ENCODE peak calls at places on chromosome 6, in eight cellular contexts. B is astrocyte of the spinal cord, G is cardiac muscle cell, S is IMR-90, Q is AG10803, V is HCT116, J is PC-3, Y is BJ. Z is an unnamed sample.

GRCh38 chr6:161618816-161619454 is 345.1 kb upstream of the AGPAT4 start:
- DNase-seq in B (peak), G (peak), S (no peak), Q (peak), V (peak), J (peak), Y (no peak), Z (peak)

GRCh38 chr6:134802426-134803058 is 147.4 kb downstream of the ALDH8A1 start:
- DNase-seq in B (peak), G (no peak), S (peak), Q (peak), V (no peak), J (peak), Y (no peak), Z (no peak)

GRCh38 chr6:56699066-56699654 is 56.5 kb upstream of the DST start:
- DNase-seq in B (peak), G (no peak), S (peak), Q (peak), V (no peak), J (peak), Y (no peak), Z (no peak)

GRCh38 chr6:84390334-84390733 is 162.9 kb upstream of the CEP162 start:
- DNase-seq in B (peak), G (no peak), S (no peak), Q (no peak), V (no peak), J (no peak), Y (no peak), Z (no peak)

GRCh38 chr6:13480631-13481501 is 6.5 kb downstream of the GFOD1 start:
- DNase-seq in B (no peak), G (no peak), S (no peak), Q (no peak), V (no peak), J (peak), Y (no peak), Z (no peak)

GRCh38 chr6:38935051-38935450 is 113.5 kb upstream of the GLP1R start:
- DNase-seq in B (no peak), G (peak), S (no peak), Q (no peak), V (no peak), J (no peak), Y (no peak), Z (no peak)

GRCh38 chr6:72955666-72956065 is 269.6 kb downstream of the KHDC1L start:
- DNase-seq in B (no peak), G (no peak), S (no peak), Q (no peak), V (no peak), J (no peak), Y (no peak), Z (no peak)

GRCh38 chr6:3376064-3376463 is 80.8 kb downstream of the SLC22A23 start:
- DNase-seq in B (no peak), G (no peak), S (no peak), Q (no peak), V (no peak), J (no peak), Y (no peak), Z (no peak)

GRCh38 chr6:112030206-112030932 is 23.5 kb upstream of the CCN6 start:
- DNase-seq in B (no peak), G (no peak), S (no peak), Q (no peak), V (no peak), J (no peak), Y (no peak), Z (no peak)

GRCh38 chr6:45126033-45126432 is 202.1 kb upstream of the RUNX2 start:
- DNase-seq in B (no peak), G (no peak), S (no peak), Q (no peak), V (no peak), J (no peak), Y (no peak), Z (no peak)

GRCh38 chr6:34149831-34150400 is 4.0 kb upstream of the GRM4 start:
- DNase-seq in B (no peak), G (no peak), S (no peak), Q (no peak), V (no peak), J (no peak), Y (no peak), Z (no peak)

GRCh38 chr6:160730911-160731310 is 28.9 kb downstream of the PLG start:
- DNase-seq in B (no peak), G (peak), S (no peak), Q (no peak), V (no peak), J (peak), Y (no peak), Z (no peak)

GRCh38 chr6:97136644-97137358 is 146.2 kb downstream of the MMS22L start:
- DNase-seq in B (no peak), G (no peak), S (no peak), Q (peak), V (no peak), J (no peak), Y (no peak), Z (peak)

GRCh38 chr6:40526036-40526435 is 61.1 kb downstream of the LRFN2 start:
- DNase-seq in B (no peak), G (no peak), S (no peak), Q (no peak), V (no peak), J (no peak), Y (no peak), Z (no peak)

GRCh38 chr6:13500264-13500663 is 12.9 kb upstream of the GFOD1 start:
- DNase-seq in B (no peak), G (no peak), S (no peak), Q (no peak), V (no peak), J (peak), Y (no peak), Z (no peak)

GRCh38 chr6:148471624-148472494 is 129.2 kb downstream of the SASH1 start:
- DNase-seq in B (peak), G (no peak), S (peak), Q (peak), V (no peak), J (no peak), Y (no peak), Z (no peak)

GRCh38 chr6:153074761-153075160 is 56.3 kb downstream of the RGS17 start:
- DNase-seq in B (no peak), G (no peak), S (no peak), Q (peak), V (no peak), J (no peak), Y (no peak), Z (no peak)

GRCh38 chr6:18491303-18492090 is 104.3 kb downstream of the RNF144B start:
- DNase-seq in B (peak), G (no peak), S (no peak), Q (no peak), V (no peak), J (peak), Y (no peak), Z (no peak)

GRCh38 chr6:85856235-85856634 is 213.5 kb upstream of the SYNCRIP start:
- DNase-seq in B (no peak), G (no peak), S (no peak), Q (no peak), V (no peak), J (no peak), Y (no peak), Z (no peak)

GRCh38 chr6:166465671-166466087 is 82.9 kb upstream of the MPC1 start:
- DNase-seq in B (no peak), G (no peak), S (peak), Q (peak), V (no peak), J (no peak), Y (peak), Z (peak)

GRCh38 chr6:56677559-56677958 is 34.9 kb upstream of the DST start:
- DNase-seq in B (no peak), G (no peak), S (peak), Q (peak), V (no peak), J (peak), Y (no peak), Z (no peak)

DNA sequence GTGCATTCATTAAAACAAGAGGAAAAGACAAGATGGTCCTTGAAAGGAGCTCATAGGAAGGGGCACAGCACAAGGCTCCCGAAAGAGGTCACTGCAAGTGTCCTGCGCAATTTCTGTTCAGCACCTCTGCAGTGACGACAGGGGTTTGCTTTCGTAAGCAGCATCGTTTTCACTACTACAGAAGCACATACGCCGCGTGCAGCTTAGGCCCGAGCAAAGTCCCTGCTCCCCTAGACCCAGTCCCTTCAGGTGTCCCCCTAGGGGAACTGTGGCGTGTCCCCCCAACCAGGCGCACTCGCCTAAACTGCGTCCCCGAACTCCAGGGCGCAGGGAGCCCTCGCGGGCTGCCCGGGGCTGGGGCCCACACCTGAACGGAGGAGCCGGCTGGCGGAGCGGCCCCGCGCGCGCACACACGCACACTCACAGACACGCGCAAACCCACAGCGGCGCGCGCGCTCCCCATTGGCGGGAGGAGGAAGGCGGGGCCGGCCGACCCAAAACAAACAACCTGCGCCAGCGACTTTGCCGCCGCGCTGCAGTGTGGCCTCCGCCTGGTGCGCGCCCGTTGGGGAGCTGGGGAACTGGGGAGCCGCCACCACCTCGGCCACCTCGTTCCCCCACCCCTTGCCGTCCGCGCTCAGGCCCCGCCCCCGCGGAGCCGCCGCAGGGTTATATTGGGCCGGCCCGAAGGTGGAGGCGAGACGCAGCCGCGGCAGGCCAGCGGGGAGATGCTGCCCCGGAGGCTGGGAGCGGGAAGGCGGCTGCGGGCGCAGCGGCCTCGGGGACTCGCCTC is at the start of gene FOXQ1:
- DNase-seq in B (peak), G (peak), S (peak), Q (no peak), V (peak), J (peak), Y (no peak), Z (no peak)
- TF ChIP-seq CTCF in B (no peak), G (no peak), S (no peak), Q (no peak), V (no peak), J (no peak), Y (no peak), Z (no peak)

GRCh38 chr6:35449287-35449881 is 2.8 kb upstream of the FANCE start:
- DNase-seq in B (peak), G (peak), S (peak), Q (peak), V (no peak), J (peak), Y (no peak), Z (no peak)

GRCh38 chr6:35453236-35453635 is 1.1 kb downstream of the FANCE start:
- DNase-seq in B (no peak), G (no peak), S (no peak), Q (no peak), V (no peak), J (no peak), Y (no peak), Z (no peak)

GRCh38 chr6:35452186-35453090 is at the start of gene FANCE:
- DNase-seq in B (peak), G (peak), S (peak), Q (peak), V (peak), J (peak), Y (peak), Z (no peak)

GRCh38 chr6:35454843-35455110 is 2.6 kb downstream of the FANCE start:
- DNase-seq in B (no peak), G (no peak), S (no peak), Q (no peak), V (no peak), J (no peak), Y (no peak), Z (no peak)

DNA sequence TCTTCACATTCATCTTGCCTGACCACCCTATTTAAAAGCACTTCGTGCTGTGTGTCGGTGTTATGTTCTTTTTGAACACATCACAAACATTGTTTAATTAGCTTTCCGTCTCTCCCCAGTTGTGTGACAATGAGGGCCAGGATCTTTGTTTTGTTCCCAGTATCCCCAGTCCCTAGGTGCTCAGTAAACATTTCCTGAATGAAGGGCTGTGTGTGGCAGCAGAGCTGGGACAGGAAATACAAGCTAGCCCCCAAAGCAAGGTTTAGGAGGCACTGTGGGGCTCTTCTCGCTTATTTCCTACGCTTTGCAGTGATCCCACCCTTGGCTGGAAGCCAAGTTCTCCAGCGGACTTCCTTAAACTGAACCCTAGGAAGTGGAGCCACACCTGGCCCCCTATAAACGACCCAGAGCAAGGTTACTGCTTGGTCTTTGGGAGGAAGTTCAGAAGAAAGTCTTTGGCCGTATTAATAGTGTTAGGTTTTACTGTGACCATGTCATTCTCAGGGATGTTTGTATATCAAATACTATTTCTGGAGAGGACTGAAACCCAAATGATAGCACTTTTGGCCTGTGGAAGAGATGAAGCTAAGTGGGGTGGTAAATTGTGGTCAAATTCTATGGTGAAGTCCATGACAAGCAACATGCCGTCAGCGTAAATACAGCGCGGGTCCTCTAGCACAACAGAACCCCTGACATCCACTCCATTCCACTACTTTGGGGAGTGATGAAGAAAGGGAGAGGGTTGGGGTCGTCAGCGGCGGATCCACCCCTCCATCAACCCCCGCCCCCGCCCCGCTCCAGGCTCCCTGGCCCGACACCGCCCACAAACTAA is 568 bp upstream of the FANCE start:
- DNase-seq in B (no peak), G (no peak), S (no peak), Q (no peak), V (no peak), J (no peak), Y (no peak), Z (no peak)
- H3K4me3 ChIP-seq in B (peak), G (peak), S (peak), Q (peak), V (peak), J (peak), Y (peak), Z (peak)

GRCh38 chr6:43174263-43175112 is 3.4 kb downstream of the SRF start:
- DNase-seq in B (peak), G (peak), S (peak), Q (peak), V (peak), J (peak), Y (peak), Z (peak)
- TF ChIP-seq CTCF in B (no peak), G (peak), S (no peak), Q (peak), V (no peak), J (no peak), Y (peak), Z (no peak)

DNA sequence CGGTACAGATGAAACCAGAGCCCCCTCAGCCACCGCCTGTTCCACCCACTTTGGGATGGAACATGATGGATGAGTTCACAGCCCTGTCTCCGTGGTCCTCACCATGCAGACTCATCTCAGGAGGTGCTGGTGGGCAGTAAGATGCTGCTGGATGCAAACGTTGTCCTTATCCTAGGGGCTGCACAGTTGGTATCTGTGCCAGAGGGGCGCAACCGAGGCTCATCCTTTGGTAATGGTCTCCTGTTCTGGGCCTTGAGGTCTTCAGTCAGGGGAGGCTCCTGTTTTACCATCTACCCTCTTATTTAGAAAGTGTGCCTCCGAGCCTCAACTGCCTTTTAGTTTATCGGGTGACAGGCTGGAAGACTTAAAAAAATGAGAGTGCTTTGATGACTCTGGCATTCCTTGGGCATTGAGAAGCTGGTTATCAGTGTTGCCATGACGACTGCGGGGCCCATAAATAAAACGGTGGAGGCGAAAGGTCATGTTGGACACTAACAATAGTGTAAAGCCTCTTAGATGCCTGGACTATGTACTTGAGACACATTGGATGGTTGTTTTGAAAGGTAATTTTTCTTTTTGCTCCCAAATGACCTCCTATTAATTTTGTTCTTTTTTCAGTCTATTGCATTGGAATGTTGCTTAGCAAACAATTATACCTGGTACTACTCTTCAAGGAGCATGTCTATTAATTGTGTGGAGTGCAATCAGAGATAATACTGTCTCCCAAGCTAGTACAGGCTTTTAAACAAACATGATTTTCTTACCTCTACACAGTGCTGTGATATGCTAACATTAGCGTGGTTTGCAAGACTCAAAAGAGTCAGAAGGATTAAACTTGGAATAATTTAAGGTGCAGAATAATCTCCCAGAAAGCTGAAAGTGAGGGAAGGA is 74.2 kb upstream of the DSP start:
- DNase-seq in B (no peak), G (peak), S (peak), Q (no peak), V (no peak), J (no peak), Y (no peak), Z (no peak)
- H3K4me3 ChIP-seq in B (no peak), G (no peak), S (no peak), Q (no peak), V (no peak), J (no peak), Y (no peak), Z (no peak)

GRCh38 chr6:80517525-80517924 is 411.1 kb downstream of the BCKDHB start:
- DNase-seq in B (no peak), G (no peak), S (no peak), Q (no peak), V (no peak), J (no peak), Y (no peak), Z (no peak)

GRCh38 chr6:80523531-80523970 is 417.1 kb downstream of the BCKDHB start:
- DNase-seq in B (peak), G (peak), S (peak), Q (no peak), V (no peak), J (no peak), Y (no peak), Z (no peak)

GRCh38 chr6:80523029-80523428 is 416.6 kb downstream of the BCKDHB start:
- DNase-seq in B (peak), G (no peak), S (no peak), Q (no peak), V (no peak), J (no peak), Y (no peak), Z (no peak)

GRCh38 chr6:80520195-80520594 is 413.7 kb downstream of the BCKDHB start:
- DNase-seq in B (peak), G (no peak), S (peak), Q (peak), V (no peak), J (peak), Y (peak), Z (no peak)

GRCh38 chr6:80522556-80522955 is 416.1 kb downstream of the BCKDHB start:
- DNase-seq in B (no peak), G (no peak), S (no peak), Q (no peak), V (no peak), J (no peak), Y (no peak), Z (no peak)
- TF ChIP-seq CTCF in B (no peak), G (no peak), S (no peak), Q (no peak), V (no peak), J (no peak), Y (no peak), Z (no peak)